ENCODE peak calls at places on chromosomes 4 and X, in seven cellular contexts. X is SK-N-SH, H is H1, L is HepG2, R is K562, C is NT2/D1, U is GM12878. O is an unnamed sample.

GRCh38 chr4:151669990-151670389 is 90.8 kb downstream of the GATB start:
- DNase-seq in R (no peak), H (no peak), C (no peak), X (no peak), L (no peak), U (no peak), O (no peak)

GRCh38 chr4:39613093-39613656 is 25.5 kb downstream of the SMIM14 start:
- DNase-seq in H (no peak), L (peak), C (no peak), X (no peak), R (no peak), U (no peak), O (no peak)

GRCh38 chrX:30610050-30610449 is 32.5 kb upstream of the TASL start:
- DNase-seq in H (no peak), C (no peak), U (no peak), R (no peak), X (no peak), L (no peak), O (no peak)

GRCh38 chrX:119067023-119067739 is 5.6 kb upstream of the CT47C1 start:
- DNase-seq in C (peak), L (peak), R (peak), H (no peak), U (no peak), X (peak), O (peak)

GRCh38 chrX:3638280-3638873 is 75.1 kb downstream of the PRKX start:
- DNase-seq in H (no peak), X (peak), C (peak), R (peak), L (peak), U (peak), O (peak)

GRCh38 chr4:62431513-62431912 is 1231.4 kb downstream of the ADGRL3 start:
- DNase-seq in H (no peak), R (no peak), C (no peak), U (no peak), L (no peak), X (no peak), O (no peak)

GRCh38 chrX:140765043-140765784 is 55.7 kb downstream of the LINC00632 start:
- DNase-seq in U (no peak), C (no peak), H (no peak), X (no peak), R (no peak), L (no peak), O (no peak)

GRCh38 chrX:85243761-85244410 is at the start of the genes SATL1 and ZNF711:
- DNase-seq in R (peak), U (no peak), H (peak), C (peak), L (peak), X (peak), O (peak)

GRCh38 chrX:17521871-17522693 is 147.1 kb downstream of the NHS start:
- DNase-seq in R (peak), L (no peak), H (no peak), X (peak), C (no peak), U (no peak), O (peak)

GRCh38 chrX:97524997-97525396 is 641.3 kb downstream of the RPA4 start:
- DNase-seq in X (no peak), R (no peak), C (peak), L (no peak), H (no peak), U (no peak), O (no peak)

GRCh38 chr4:138775890-138776289 is 239.7 kb upstream of the NOCT start:
- DNase-seq in C (no peak), X (no peak), U (peak), R (no peak), H (no peak), L (no peak), O (no peak)

GRCh38 chrX:148223361-148223760 is 242.2 kb downstream of the FMR1NB start:
- DNase-seq in L (no peak), H (no peak), X (no peak), R (no peak), C (no peak), U (no peak), O (no peak)

GRCh38 chr4:37928421-37928820 is 31.8 kb upstream of the PTTG2 start:
- DNase-seq in L (no peak), C (no peak), X (no peak), R (no peak), U (no peak), H (no peak), O (no peak)

GRCh38 chr4:170671171-170671570 is 581.4 kb upstream of the AADAT start:
- DNase-seq in X (no peak), R (no peak), U (no peak), C (no peak), H (no peak), L (no peak), O (no peak)

GRCh38 chr4:168594121-168594520 is 97.3 kb downstream of the PALLD start:
- DNase-seq in L (no peak), C (no peak), H (no peak), X (no peak), R (no peak), U (no peak), O (no peak)

GRCh38 chr4:165382640-165383039 is 3.8 kb downstream of the CPE start:
- DNase-seq in X (no peak), H (no peak), R (no peak), U (no peak), C (no peak), L (no peak), O (no peak)

GRCh38 chr4:123162859-123163258 is 233.7 kb upstream of the SPRY1 start:
- DNase-seq in L (peak), X (no peak), H (no peak), R (no peak), C (no peak), U (no peak), O (no peak)

DNA sequence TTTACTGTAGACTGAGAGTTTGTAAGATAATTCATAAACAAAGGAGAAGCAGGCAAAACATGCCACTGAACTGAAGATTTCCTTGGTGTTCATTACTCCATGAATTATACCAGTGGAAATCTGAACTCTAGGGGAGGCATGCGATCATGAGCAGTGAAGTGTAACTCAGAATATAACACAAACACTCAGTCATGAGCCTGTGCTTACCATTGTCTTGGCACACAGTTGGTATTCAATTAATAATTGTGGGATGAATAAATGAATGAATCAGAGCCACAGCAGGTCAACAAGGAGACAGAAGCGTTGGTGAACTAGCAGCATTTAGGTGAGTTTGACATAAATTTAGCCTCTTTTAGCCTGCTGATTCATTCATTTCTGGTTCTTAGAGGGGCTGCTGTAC is 263.5 kb upstream of the DKK2 start:
- DNase-seq in C (no peak), R (no peak), U (no peak), L (no peak), H (no peak), X (no peak), O (no peak)
- TF ChIP-seq YY1 in C (no peak), R (no peak), U (no peak), L (no peak), H (no peak), X (no peak), O (no peak)

DNA sequence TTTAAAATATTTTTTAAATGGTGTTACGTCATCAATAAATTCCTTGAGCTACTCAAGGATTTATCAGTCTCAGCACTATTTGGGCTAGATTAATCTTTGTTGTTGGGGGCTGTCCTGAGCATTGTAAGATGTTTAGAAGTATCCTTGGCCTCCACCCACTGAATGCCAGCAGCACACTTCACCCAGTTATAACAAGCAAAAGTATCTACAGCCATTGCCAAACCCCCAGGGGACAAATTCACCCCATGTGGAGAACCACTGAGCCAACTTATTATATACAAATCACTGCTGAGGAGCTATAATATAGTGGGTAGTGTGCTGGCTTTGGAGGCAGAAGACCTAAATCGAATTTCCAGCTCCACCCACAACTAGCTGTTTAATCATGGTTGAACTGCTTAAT is 58.3 kb downstream of the ATP10D start:
- DNase-seq in U (no peak), C (no peak), R (no peak), H (no peak), X (no peak), L (no peak), O (no peak)
- TF ChIP-seq YY1 in U (no peak), C (no peak), R (no peak), H (no peak), X (no peak), L (no peak), O (no peak)

GRCh38 chr4:184534511-184535391 is 60.4 kb upstream of the IRF2 start:
- DNase-seq in U (peak), C (no peak), H (no peak), X (no peak), L (peak), R (no peak), O (no peak)
- TF ChIP-seq YY1 in U (no peak), C (no peak), H (no peak), X (no peak), L (no peak), R (no peak), O (no peak)

GRCh38 chr4:182369211-182369610 is 126.0 kb downstream of the TENM3 start:
- DNase-seq in R (no peak), H (no peak), U (no peak), C (no peak), X (no peak), L (no peak), O (no peak)
- TF ChIP-seq YY1 in R (no peak), H (no peak), U (no peak), C (no peak), X (no peak), L (no peak), O (no peak)

DNA sequence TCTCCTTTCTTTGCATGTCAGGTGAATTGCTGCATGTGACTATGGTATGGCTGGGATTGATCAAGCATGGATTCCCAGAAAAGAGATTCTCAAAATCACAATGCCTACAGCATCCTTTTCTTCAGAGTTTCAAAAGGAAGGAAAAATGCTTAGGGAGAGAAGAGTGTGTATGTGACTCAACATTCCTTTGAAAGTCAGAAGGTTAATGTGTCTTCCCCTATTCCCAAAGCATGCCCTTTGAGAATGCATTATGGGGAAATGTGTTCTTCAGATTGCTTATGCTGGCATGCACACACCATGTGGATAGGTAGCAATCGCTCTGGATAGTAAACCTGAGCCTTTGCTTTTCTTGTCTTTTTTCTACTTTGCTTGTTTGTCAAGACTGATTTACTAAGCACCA is 78.5 kb downstream of the ELOVL6 start:
- DNase-seq in U (no peak), C (no peak), X (no peak), L (no peak), R (no peak), H (no peak), O (no peak)
- TF ChIP-seq YY1 in U (no peak), C (no peak), X (no peak), L (no peak), R (no peak), H (no peak), O (no peak)

GRCh38 chrX:39645059-39645895 is 452.5 kb downstream of the BCOR start:
- DNase-seq in X (no peak), U (no peak), R (peak), L (no peak), H (no peak), C (no peak), O (no peak)
- TF ChIP-seq YY1 in X (no peak), U (no peak), R (no peak), L (no peak), H (no peak), C (no peak), O (no peak)

GRCh38 chrX:108186811-108187210 is 95.2 kb downstream of the ATG4A start:
- DNase-seq in R (no peak), U (no peak), C (no peak), L (peak), X (no peak), H (no peak), O (peak)
- TF ChIP-seq YY1 in R (no peak), U (no peak), C (no peak), L (no peak), X (no peak), H (no peak), O (no peak)

O was measured in HCT116.